ENCODE peak calls at places on chromosomes 6 and 20, in nine cellular contexts. One of them, this sample, is unnamed.

GRCh38 chr6:130282234-130282995 is 59.7 kb upstream of the SAMD3 start:
- DNase-seq in NCI-H1105: no peak
- DNase-seq in RWPE1: peak
- DNase-seq in cardiac fibroblast: peak
- DNase-seq in WTC11: no peak
- DNase-seq in activated CD8-positive, alpha-beta T cell treated with anti-CD3 and anti-CD28 coated beads for 36 hours: peak
- DNase-seq in ACHN: peak
- DNase-seq in activated CD4-positive, alpha-beta T cell treated with anti-CD3 and anti-CD28 coated beads, Interleukin-2, amount 50 U/mL, for 4 hours: peak
- DNase-seq in HEK293T: peak
- DNase-seq in this sample: no peak

GRCh38 chr20:11035211-11035610 is 361.4 kb upstream of the JAG1 start:
- DNase-seq in WTC11: no peak
- DNase-seq in ACHN: no peak
- DNase-seq in cardiac fibroblast: peak
- DNase-seq in activated CD4-positive, alpha-beta T cell treated with anti-CD3 and anti-CD28 coated beads, Interleukin-2, amount 50 U/mL, for 4 hours: no peak
- DNase-seq in RWPE1: no peak
- DNase-seq in HEK293T: no peak
- DNase-seq in NCI-H1105: no peak
- DNase-seq in activated CD8-positive, alpha-beta T cell treated with anti-CD3 and anti-CD28 coated beads for 36 hours: no peak
- DNase-seq in this sample: no peak

GRCh38 chr6:134482585-134483346 is 164.9 kb upstream of the SGK1 start:
- DNase-seq in ACHN: no peak
- DNase-seq in HEK293T: no peak
- DNase-seq in NCI-H1105: no peak
- DNase-seq in activated CD8-positive, alpha-beta T cell treated with anti-CD3 and anti-CD28 coated beads for 36 hours: no peak
- DNase-seq in activated CD4-positive, alpha-beta T cell treated with anti-CD3 and anti-CD28 coated beads, Interleukin-2, amount 50 U/mL, for 4 hours: no peak
- DNase-seq in RWPE1: no peak
- DNase-seq in WTC11: no peak
- DNase-seq in cardiac fibroblast: peak
- DNase-seq in this sample: no peak

GRCh38 chr6:80541186-80541585 is 434.7 kb downstream of the BCKDHB start:
- DNase-seq in HEK293T: no peak
- DNase-seq in WTC11: no peak
- DNase-seq in cardiac fibroblast: peak
- DNase-seq in activated CD8-positive, alpha-beta T cell treated with anti-CD3 and anti-CD28 coated beads for 36 hours: peak
- DNase-seq in RWPE1: peak
- DNase-seq in activated CD4-positive, alpha-beta T cell treated with anti-CD3 and anti-CD28 coated beads, Interleukin-2, amount 50 U/mL, for 4 hours: no peak
- DNase-seq in ACHN: peak
- DNase-seq in NCI-H1105: no peak
- DNase-seq in this sample: no peak

GRCh38 chr6:11198663-11199603 is 33.5 kb downstream of the NEDD9 start:
- DNase-seq in cardiac fibroblast: no peak
- DNase-seq in ACHN: no peak
- DNase-seq in activated CD8-positive, alpha-beta T cell treated with anti-CD3 and anti-CD28 coated beads for 36 hours: peak
- DNase-seq in activated CD4-positive, alpha-beta T cell treated with anti-CD3 and anti-CD28 coated beads, Interleukin-2, amount 50 U/mL, for 4 hours: no peak
- DNase-seq in HEK293T: no peak
- DNase-seq in WTC11: no peak
- DNase-seq in NCI-H1105: peak
- DNase-seq in RWPE1: no peak
- DNase-seq in this sample: no peak

GRCh38 chr20:3238616-3239025 is 369 bp downstream of the SLC4A11 start:
- DNase-seq in activated CD4-positive, alpha-beta T cell treated with anti-CD3 and anti-CD28 coated beads, Interleukin-2, amount 50 U/mL, for 4 hours: peak
- DNase-seq in RWPE1: peak
- DNase-seq in NCI-H1105: no peak
- DNase-seq in HEK293T: peak
- DNase-seq in cardiac fibroblast: peak
- DNase-seq in ACHN: peak
- DNase-seq in activated CD8-positive, alpha-beta T cell treated with anti-CD3 and anti-CD28 coated beads for 36 hours: peak
- DNase-seq in WTC11: peak
- DNase-seq in this sample: peak

GRCh38 chr20:50221501-50222323 is 31.1 kb downstream of the CEBPB start:
- DNase-seq in ACHN: peak
- DNase-seq in HEK293T: no peak
- DNase-seq in NCI-H1105: no peak
- DNase-seq in WTC11: no peak
- DNase-seq in activated CD4-positive, alpha-beta T cell treated with anti-CD3 and anti-CD28 coated beads, Interleukin-2, amount 50 U/mL, for 4 hours: no peak
- DNase-seq in RWPE1: peak
- DNase-seq in activated CD8-positive, alpha-beta T cell treated with anti-CD3 and anti-CD28 coated beads for 36 hours: no peak
- DNase-seq in cardiac fibroblast: peak
- DNase-seq in this sample: no peak

GRCh38 chr20:59314872-59315500 is 14.6 kb downstream of the EDN3 start:
- DNase-seq in activated CD8-positive, alpha-beta T cell treated with anti-CD3 and anti-CD28 coated beads for 36 hours: no peak
- DNase-seq in NCI-H1105: no peak
- DNase-seq in WTC11: no peak
- DNase-seq in HEK293T: no peak
- DNase-seq in RWPE1: no peak
- DNase-seq in cardiac fibroblast: no peak
- DNase-seq in activated CD4-positive, alpha-beta T cell treated with anti-CD3 and anti-CD28 coated beads, Interleukin-2, amount 50 U/mL, for 4 hours: no peak
- DNase-seq in ACHN: no peak
- DNase-seq in this sample: no peak

GRCh38 chr6:28258877-28259777 is at the start of gene NKAPL:
- DNase-seq in cardiac fibroblast: peak
- DNase-seq in HEK293T: no peak
- DNase-seq in NCI-H1105: no peak
- DNase-seq in activated CD4-positive, alpha-beta T cell treated with anti-CD3 and anti-CD28 coated beads, Interleukin-2, amount 50 U/mL, for 4 hours: peak
- DNase-seq in WTC11: peak
- DNase-seq in activated CD8-positive, alpha-beta T cell treated with anti-CD3 and anti-CD28 coated beads for 36 hours: peak
- DNase-seq in ACHN: no peak
- DNase-seq in RWPE1: no peak
- DNase-seq in this sample: no peak

GRCh38 chr6:117079946-117080345 is 185.4 kb upstream of the VGLL2 start:
- DNase-seq in HEK293T: no peak
- DNase-seq in WTC11: no peak
- DNase-seq in ACHN: no peak
- DNase-seq in cardiac fibroblast: no peak
- DNase-seq in RWPE1: no peak
- DNase-seq in activated CD8-positive, alpha-beta T cell treated with anti-CD3 and anti-CD28 coated beads for 36 hours: no peak
- DNase-seq in activated CD4-positive, alpha-beta T cell treated with anti-CD3 and anti-CD28 coated beads, Interleukin-2, amount 50 U/mL, for 4 hours: no peak
- DNase-seq in NCI-H1105: no peak
- DNase-seq in this sample: no peak